ENCODE peak calls at places on chromosomes 13 and 19, in eight cellular contexts. R is GM23338, W is AG08395, P is mesendoderm, N is foreskin fibroblast, G is neural progenitor cell, H is GM23248, Z is epithelial cell of esophagus. I is an unnamed sample.

GRCh38 chr19:13119654-13120053 is 1.6 kb downstream of the NACC1 start:
- DNase-seq in R (no peak), W (no peak), P (no peak), N (no peak), G (no peak), H (peak; percentile 70), Z (no peak), I (peak; percentile 45)

GRCh38 chr13:85828094-85828684 is 29.0 kb upstream of the SLITRK6 start:
- DNase-seq in R (peak; percentile 47), W (peak; percentile 3), P (peak; percentile 18), N (no peak), G (peak; percentile 29), H (peak; percentile 50), Z (peak; percentile 45), I (no peak)

GRCh38 chr13:113756441-113757097 is 2.5 kb upstream of the TMEM255B start:
- DNase-seq in R (no peak), W (no peak), P (no peak), N (no peak), G (no peak), H (peak; percentile 24), Z (peak; percentile 51), I (peak; percentile 28)

GRCh38 chr13:31055589-31055988 is 106.1 kb downstream of the HSPH1 start:
- DNase-seq in R (no peak), W (no peak), P (no peak), N (no peak), G (no peak), H (no peak), Z (no peak), I (peak; percentile 26)

GRCh38 chr13:94435604-94436226 is 43.8 kb downstream of the DCT start:
- DNase-seq in R (peak; percentile 82), W (peak; percentile 58), P (peak; percentile 68), N (peak; percentile 16), G (peak; percentile 61), H (peak; percentile 65), Z (peak; percentile 61), I (no peak)

GRCh38 chr19:12782424-12783225 is 7.3 kb upstream of the HOOK2 start:
- DNase-seq in R (peak; percentile 55), W (peak; percentile 77), P (peak; percentile 67), N (peak; percentile 87), G (peak; percentile 67), H (peak; percentile 84), Z (peak; percentile 54), I (peak; percentile 78)

GRCh38 chr19:48216933-48217332 is 38.8 kb downstream of the CARD8 start:
- DNase-seq in R (peak; percentile 82), W (no peak), P (peak; percentile 59), N (no peak), G (peak; percentile 59), H (no peak), Z (no peak), I (peak; percentile 86)

GRCh38 chr19:46660601-46661019 is 372 bp downstream of the DACT3 start:
- DNase-seq in R (peak; percentile 40), W (no peak), P (no peak), N (no peak), G (peak; percentile 55), H (no peak), Z (no peak), I (no peak)

GRCh38 chr13:47976325-47976724 is 24.7 kb downstream of the SUCLA2 start:
- DNase-seq in R (no peak), W (no peak), P (peak; percentile 38), N (no peak), G (no peak), H (no peak), Z (no peak), I (no peak)

GRCh38 chr13:24269803-24270202 is 39.6 kb upstream of the C1QTNF9 start:
- DNase-seq in R (no peak), W (no peak), P (no peak), N (no peak), G (no peak), H (peak; percentile 16), Z (peak; percentile 13), I (no peak)

GRCh38 chr19:411723-412355 is 2.9 kb upstream of the C2CD4C start:
- DNase-seq in R (no peak), W (no peak), P (no peak), N (no peak), G (no peak), H (no peak), Z (no peak), I (peak; percentile 56)

GRCh38 chr19:1729568-1729925 is 23.8 kb upstream of the ONECUT3 start:
- DNase-seq in R (no peak), W (no peak), P (no peak), N (no peak), G (no peak), H (no peak), Z (no peak), I (no peak)

GRCh38 chr13:76621726-76622125 is 264.5 kb downstream of the KCTD12 start:
- DNase-seq in R (no peak), W (no peak), P (no peak), N (no peak), G (no peak), H (no peak), Z (no peak), I (no peak)

GRCh38 chr19:31096047-31096446 is 253.2 kb downstream of the TSHZ3 start:
- DNase-seq in R (peak; percentile 22), W (no peak), P (peak; percentile 23), N (no peak), G (peak; percentile 14), H (no peak), Z (no peak), I (no peak)

GRCh38 chr13:97211986-97212385 is 10.1 kb upstream of the MBNL2 start:
- DNase-seq in R (no peak), W (no peak), P (no peak), N (no peak), G (no peak), H (no peak), Z (no peak), I (no peak)

GRCh38 chr13:99386911-99387788 is 80.0 kb upstream of the GPR183 start:
- DNase-seq in R (peak; percentile 84), W (peak; percentile 22), P (peak; percentile 76), N (no peak), G (peak; percentile 73), H (peak; percentile 36), Z (peak; percentile 27), I (peak; percentile 95)

GRCh38 chr13:39263033-39263432 is 224.8 kb downstream of the NHLRC3 start:
- DNase-seq in R (peak; percentile 72), W (peak; percentile 69), P (peak; percentile 67), N (no peak), G (peak; percentile 49), H (peak; percentile 49), Z (peak; percentile 60), I (peak; percentile 86)

GRCh38 chr13:32538234-32538620 is 368 bp downstream of the N4BP2L2 start:
- DNase-seq in R (no peak), W (peak; percentile 34), P (no peak), N (peak; percentile 15), G (peak; percentile 66), H (peak; percentile 76), Z (peak; percentile 52), I (no peak)

GRCh38 chr19:13146763-13147563 is 3.2 kb downstream of the STX10 start:
- DNase-seq in R (no peak), W (no peak), P (no peak), N (peak; percentile 81), G (no peak), H (peak; percentile 59), Z (peak; percentile 67), I (no peak)

GRCh38 chr19:50434525-50434924 is 1.8 kb downstream of the MYBPC2 start:
- DNase-seq in R (no peak), W (no peak), P (no peak), N (no peak), G (peak; percentile 38), H (no peak), Z (no peak), I (peak; percentile 38)

GRCh38 chr19:8017808-8018207 is 12.4 kb upstream of the ELAVL1 start:
- DNase-seq in R (peak; percentile 47), W (no peak), P (no peak), N (no peak), G (peak; percentile 52), H (no peak), Z (no peak), I (peak; percentile 60)

GRCh38 chr19:42693760-42694350 is 46.4 kb downstream of the PSG3 start:
- DNase-seq in R (peak; percentile 86), W (peak; percentile 81), P (peak; percentile 10), N (peak; percentile 30), G (no peak), H (peak; percentile 73), Z (peak; percentile 77), I (peak; percentile 63)

GRCh38 chr13:105442941-105443340 is 1092.5 kb downstream of the EFNB2 start:
- DNase-seq in R (no peak), W (peak; percentile 88), P (peak; percentile 40), N (peak; percentile 94), G (no peak), H (peak; percentile 40), Z (peak; percentile 99), I (no peak)

GRCh38 chr19:28292822-28293500 is 920.0 kb downstream of the UQCRFS1 start:
- DNase-seq in R (peak; percentile 72), W (no peak), P (peak; percentile 84), N (no peak), G (no peak), H (no peak), Z (no peak), I (peak; percentile 87)

GRCh38 chr13:27792393-27793218 is at the start of gene GSX1:
- DNase-seq in R (peak; percentile 95), W (peak; percentile 75), P (peak; percentile 87), N (peak; percentile 65), G (peak; percentile 96), H (peak; percentile 86), Z (peak; percentile 82), I (peak; percentile 94)

GRCh38 chr13:34037636-34038325 is 219.8 kb downstream of the RFC3 start:
- DNase-seq in R (peak; percentile 34), W (no peak), P (peak; percentile 80), N (no peak), G (peak; percentile 32), H (peak; percentile 36), Z (no peak), I (peak; percentile 51)

GRCh38 chr19:10454267-10454666 is 33.9 kb downstream of the PDE4A start:
- DNase-seq in R (peak; percentile 92), W (peak; percentile 33), P (peak; percentile 50), N (no peak), G (peak; percentile 93), H (peak; percentile 43), Z (no peak), I (peak; percentile 85)

GRCh38 chr19:14113762-14114414 is 3.7 kb downstream of the PRKACA start:
- DNase-seq in R (peak; percentile 57), W (no peak), P (peak; percentile 60), N (no peak), G (no peak), H (no peak), Z (no peak), I (peak; percentile 71)